ENCODE peak calls at places on chromosome 12, in nine cellular contexts. One of them, this sample, is unnamed.

GRCh38 chr12:96402061-96402460 is 1.8 kb upstream of the CDK17 start:
- DNase-seq in sigmoid colon: no peak
- DNase-seq in HepG2: no peak
- DNase-seq in K562: no peak
- DNase-seq in GM12878: no peak
- DNase-seq in stomach: no peak
- DNase-seq in H1: no peak
- DNase-seq in suprapubic skin: no peak
- DNase-seq in upper lobe of left lung: no peak
- DNase-seq in this sample: no peak

GRCh38 chr12:71731439-71732356 is 23.0 kb upstream of the RAB21 start:
- DNase-seq in sigmoid colon: no peak
- DNase-seq in HepG2: peak; percentile 79
- DNase-seq in K562: peak; percentile 63
- DNase-seq in GM12878: no peak
- DNase-seq in stomach: no peak
- DNase-seq in H1: peak; percentile 61
- DNase-seq in suprapubic skin: no peak
- DNase-seq in upper lobe of left lung: no peak
- DNase-seq in this sample: no peak

GRCh38 chr12:111927346-111927745 is 85.3 kb downstream of the MAPKAPK5 start:
- DNase-seq in sigmoid colon: no peak
- DNase-seq in HepG2: no peak
- DNase-seq in K562: no peak
- DNase-seq in GM12878: no peak
- DNase-seq in stomach: no peak
- DNase-seq in H1: no peak
- DNase-seq in suprapubic skin: no peak
- DNase-seq in upper lobe of left lung: no peak
- DNase-seq in this sample: no peak

GRCh38 chr12:88505696-88506095 is 74.6 kb downstream of the KITLG start:
- DNase-seq in sigmoid colon: no peak
- DNase-seq in HepG2: no peak
- DNase-seq in K562: no peak
- DNase-seq in GM12878: no peak
- DNase-seq in stomach: no peak
- DNase-seq in H1: no peak
- DNase-seq in suprapubic skin: no peak
- DNase-seq in upper lobe of left lung: no peak
- DNase-seq in this sample: no peak

GRCh38 chr12:28023156-28023887 is 50.8 kb upstream of the PTHLH start:
- DNase-seq in sigmoid colon: no peak
- DNase-seq in HepG2: peak; percentile 20
- DNase-seq in K562: peak; percentile 30
- DNase-seq in GM12878: no peak
- DNase-seq in stomach: no peak
- DNase-seq in H1: no peak
- DNase-seq in suprapubic skin: no peak
- DNase-seq in upper lobe of left lung: no peak
- DNase-seq in this sample: no peak

GRCh38 chr12:112096667-112097066 is 11.9 kb downstream of the NAA25 start:
- DNase-seq in sigmoid colon: no peak
- DNase-seq in HepG2: no peak
- DNase-seq in K562: peak; percentile 30
- DNase-seq in GM12878: no peak
- DNase-seq in stomach: no peak
- DNase-seq in H1: no peak
- DNase-seq in suprapubic skin: no peak
- DNase-seq in upper lobe of left lung: no peak
- DNase-seq in this sample: no peak

GRCh38 chr12:34244608-34245007 is 222.3 kb downstream of the ALG10 start:
- DNase-seq in sigmoid colon: no peak
- DNase-seq in HepG2: no peak
- DNase-seq in K562: no peak
- DNase-seq in GM12878: no peak
- DNase-seq in stomach: no peak
- DNase-seq in H1: no peak
- DNase-seq in suprapubic skin: no peak
- DNase-seq in upper lobe of left lung: no peak
- DNase-seq in this sample: no peak

GRCh38 chr12:29783773-29784666 is at the start of gene TMTC1:
- DNase-seq in sigmoid colon: peak; percentile 90
- DNase-seq in HepG2: no peak
- DNase-seq in K562: no peak
- DNase-seq in GM12878: no peak
- DNase-seq in stomach: peak; percentile 51
- DNase-seq in H1: peak; percentile 87
- DNase-seq in suprapubic skin: peak; percentile 85
- DNase-seq in upper lobe of left lung: peak; percentile 91
- DNase-seq in this sample: peak; percentile 45

GRCh38 chr12:30824311-30824710 is 69.6 kb upstream of the CAPRIN2 start:
- DNase-seq in sigmoid colon: no peak
- DNase-seq in HepG2: no peak
- DNase-seq in K562: no peak
- DNase-seq in GM12878: no peak
- DNase-seq in stomach: no peak
- DNase-seq in H1: no peak
- DNase-seq in suprapubic skin: peak; percentile 49
- DNase-seq in upper lobe of left lung: no peak
- DNase-seq in this sample: no peak

GRCh38 chr12:30823764-30824163 is 69.0 kb upstream of the CAPRIN2 start:
- DNase-seq in sigmoid colon: no peak
- DNase-seq in HepG2: no peak
- DNase-seq in K562: no peak
- DNase-seq in GM12878: no peak
- DNase-seq in stomach: no peak
- DNase-seq in H1: no peak
- DNase-seq in suprapubic skin: peak; percentile 61
- DNase-seq in upper lobe of left lung: no peak
- DNase-seq in this sample: no peak

GRCh38 chr12:30823140-30823669 is 68.5 kb upstream of the CAPRIN2 start:
- DNase-seq in sigmoid colon: no peak
- DNase-seq in HepG2: no peak
- DNase-seq in K562: no peak
- DNase-seq in GM12878: no peak
- DNase-seq in stomach: peak; percentile 28
- DNase-seq in H1: no peak
- DNase-seq in suprapubic skin: peak; percentile 83
- DNase-seq in upper lobe of left lung: peak; percentile 90
- DNase-seq in this sample: peak; percentile 34

GRCh38 chr12:30820406-30820946 is 65.7 kb upstream of the CAPRIN2 start:
- DNase-seq in sigmoid colon: no peak
- DNase-seq in HepG2: no peak
- DNase-seq in K562: no peak
- DNase-seq in GM12878: no peak
- DNase-seq in stomach: no peak
- DNase-seq in H1: no peak
- DNase-seq in suprapubic skin: no peak
- DNase-seq in upper lobe of left lung: no peak
- DNase-seq in this sample: no peak

DNA sequence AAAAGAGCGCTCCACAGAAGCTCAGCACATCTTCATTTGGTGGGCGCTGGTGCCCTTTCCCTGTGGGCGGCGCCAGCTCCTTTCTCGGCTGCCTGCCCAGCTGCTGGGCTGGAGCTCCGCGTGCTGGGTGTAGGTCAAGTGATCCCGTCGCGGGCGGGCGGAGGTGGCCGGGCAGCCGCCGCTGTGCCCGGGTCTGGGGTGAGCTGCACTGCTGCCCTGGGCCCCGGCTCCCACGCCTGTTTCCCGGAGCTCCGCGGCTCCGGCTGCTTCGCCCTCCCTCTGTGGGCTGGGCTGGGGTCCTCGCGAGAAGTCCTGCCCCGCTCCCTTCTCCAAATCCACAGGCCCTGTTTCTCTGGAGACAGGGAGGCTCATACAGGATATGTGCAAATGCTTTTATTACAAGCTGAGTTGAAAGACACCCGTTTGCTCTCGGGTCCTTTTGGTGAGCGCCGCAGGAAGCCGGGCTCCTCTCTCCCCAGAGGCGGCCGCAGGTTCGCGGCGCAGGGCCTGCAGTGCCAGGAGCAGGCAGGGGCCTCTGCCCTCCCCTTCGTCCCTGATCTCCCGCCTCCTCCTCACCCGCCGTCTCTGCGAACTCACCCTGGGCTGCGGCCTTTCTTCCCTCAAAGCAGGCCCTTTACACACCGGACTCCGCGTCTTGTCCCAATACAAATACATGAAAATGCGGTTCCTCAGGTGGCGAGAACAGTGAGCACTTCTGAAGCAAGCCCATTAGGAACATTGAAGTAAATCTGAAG is 67.8 kb upstream of the CAPRIN2 start:
- DNase-seq in sigmoid colon: peak; percentile 77
- DNase-seq in HepG2: no peak
- DNase-seq in K562: no peak
- DNase-seq in GM12878: no peak
- DNase-seq in stomach: peak; percentile 79
- DNase-seq in H1: peak; percentile 79
- DNase-seq in suprapubic skin: peak; percentile 84
- DNase-seq in upper lobe of left lung: peak; percentile 92
- DNase-seq in this sample: peak; percentile 61
- TF ChIP-seq POLR2A in sigmoid colon: no peak
- TF ChIP-seq POLR2A in HepG2: no peak
- TF ChIP-seq POLR2A in K562: no peak
- TF ChIP-seq POLR2A in GM12878: no peak
- TF ChIP-seq POLR2A in stomach: no peak
- TF ChIP-seq POLR2A in H1: no peak
- TF ChIP-seq POLR2A in suprapubic skin: no peak
- TF ChIP-seq POLR2A in upper lobe of left lung: no peak
- TF ChIP-seq POLR2A in this sample: no peak

GRCh38 chr12:54593135-54593534 is 4.7 kb upstream of the PPP1R1A start:
- DNase-seq in sigmoid colon: no peak
- DNase-seq in HepG2: no peak
- DNase-seq in K562: no peak
- DNase-seq in GM12878: no peak
- DNase-seq in stomach: no peak
- DNase-seq in H1: no peak
- DNase-seq in suprapubic skin: no peak
- DNase-seq in upper lobe of left lung: no peak
- DNase-seq in this sample: no peak

GRCh38 chr12:54593716-54594115 is 5.3 kb upstream of the PPP1R1A start:
- DNase-seq in sigmoid colon: no peak
- DNase-seq in HepG2: no peak
- DNase-seq in K562: no peak
- DNase-seq in GM12878: no peak
- DNase-seq in stomach: no peak
- DNase-seq in H1: no peak
- DNase-seq in suprapubic skin: no peak
- DNase-seq in upper lobe of left lung: no peak
- DNase-seq in this sample: no peak

GRCh38 chr12:54589964-54590363 is 1.5 kb upstream of the PPP1R1A start:
- DNase-seq in sigmoid colon: no peak
- DNase-seq in HepG2: no peak
- DNase-seq in K562: no peak
- DNase-seq in GM12878: no peak
- DNase-seq in stomach: no peak
- DNase-seq in H1: no peak
- DNase-seq in suprapubic skin: no peak
- DNase-seq in upper lobe of left lung: no peak
- DNase-seq in this sample: no peak

GRCh38 chr12:54591001-54591591 is 2.6 kb upstream of the PPP1R1A start:
- DNase-seq in sigmoid colon: peak; percentile 83
- DNase-seq in HepG2: no peak
- DNase-seq in K562: no peak
- DNase-seq in GM12878: no peak
- DNase-seq in stomach: no peak
- DNase-seq in H1: no peak
- DNase-seq in suprapubic skin: no peak
- DNase-seq in upper lobe of left lung: no peak
- DNase-seq in this sample: peak; percentile 9

DNA sequence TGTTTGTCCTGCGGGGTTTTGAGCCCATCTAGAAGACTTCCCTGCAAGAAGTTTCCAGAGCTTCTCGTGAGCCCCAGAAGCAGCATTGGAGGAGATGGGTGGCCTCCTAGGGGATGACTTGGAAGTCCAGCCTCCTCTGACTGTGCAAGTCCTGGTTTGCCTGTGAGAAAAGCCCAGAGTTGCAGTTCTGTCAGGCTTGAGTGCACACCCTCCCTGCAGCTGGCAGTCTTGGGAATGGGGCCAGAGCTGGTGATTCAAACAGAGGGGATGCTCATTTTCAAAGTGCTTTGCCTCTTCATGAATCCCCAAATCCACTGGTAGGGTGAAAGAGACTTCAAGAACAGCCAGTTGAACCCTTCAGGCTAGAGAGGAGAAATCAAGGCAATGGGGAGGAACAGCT is 3.9 kb upstream of the PPP1R1A start:
- DNase-seq in sigmoid colon: no peak
- DNase-seq in HepG2: no peak
- DNase-seq in K562: no peak
- DNase-seq in GM12878: no peak
- DNase-seq in stomach: no peak
- DNase-seq in H1: no peak
- DNase-seq in suprapubic skin: no peak
- DNase-seq in upper lobe of left lung: no peak
- DNase-seq in this sample: no peak
- TF ChIP-seq EP300 in sigmoid colon: no peak
- TF ChIP-seq EP300 in HepG2: no peak
- TF ChIP-seq EP300 in K562: no peak
- TF ChIP-seq EP300 in GM12878: no peak
- TF ChIP-seq EP300 in stomach: no peak
- TF ChIP-seq EP300 in H1: no peak
- TF ChIP-seq EP300 in suprapubic skin: no peak
- TF ChIP-seq EP300 in upper lobe of left lung: no peak
- TF ChIP-seq EP300 in this sample: no peak

GRCh38 chr12:76274699-76275098 is 73.5 kb downstream of the BBS10 start:
- DNase-seq in sigmoid colon: no peak
- DNase-seq in HepG2: no peak
- DNase-seq in K562: peak; percentile 12
- DNase-seq in GM12878: no peak
- DNase-seq in stomach: no peak
- DNase-seq in H1: no peak
- DNase-seq in suprapubic skin: no peak
- DNase-seq in upper lobe of left lung: no peak
- DNase-seq in this sample: no peak

GRCh38 chr12:76270657-76271358 is 77.4 kb downstream of the BBS10 start:
- DNase-seq in sigmoid colon: no peak
- DNase-seq in HepG2: no peak
- DNase-seq in K562: no peak
- DNase-seq in GM12878: no peak
- DNase-seq in stomach: no peak
- DNase-seq in H1: no peak
- DNase-seq in suprapubic skin: no peak
- DNase-seq in upper lobe of left lung: no peak
- DNase-seq in this sample: no peak

GRCh38 chr12:76275511-76276093 is 72.6 kb downstream of the BBS10 start:
- DNase-seq in sigmoid colon: no peak
- DNase-seq in HepG2: no peak
- DNase-seq in K562: no peak
- DNase-seq in GM12878: no peak
- DNase-seq in stomach: no peak
- DNase-seq in H1: no peak
- DNase-seq in suprapubic skin: no peak
- DNase-seq in upper lobe of left lung: no peak
- DNase-seq in this sample: no peak

GRCh38 chr12:76268267-76268666 is 79.9 kb downstream of the BBS10 start:
- DNase-seq in sigmoid colon: no peak
- DNase-seq in HepG2: no peak
- DNase-seq in K562: no peak
- DNase-seq in GM12878: no peak
- DNase-seq in stomach: no peak
- DNase-seq in H1: no peak
- DNase-seq in suprapubic skin: no peak
- DNase-seq in upper lobe of left lung: no peak
- DNase-seq in this sample: no peak

DNA sequence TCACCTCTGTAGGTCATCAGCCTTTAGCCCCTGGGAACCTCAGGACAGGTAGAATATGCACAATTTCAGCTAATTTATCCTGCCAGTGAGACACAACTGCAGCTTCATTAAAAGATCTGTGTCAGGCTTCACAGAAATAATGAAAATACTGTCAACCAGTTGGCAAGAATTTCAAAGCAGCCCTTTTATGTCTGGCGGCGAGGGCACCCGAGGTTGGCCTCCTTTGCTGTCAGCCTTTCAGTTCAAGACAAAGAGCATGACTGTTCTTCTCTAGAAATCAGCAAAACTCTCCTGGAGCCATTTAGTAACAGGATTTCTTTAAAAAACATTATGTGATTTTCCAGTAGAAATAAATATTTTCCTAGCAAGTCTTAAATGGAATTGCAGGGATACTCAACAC is 75.9 kb downstream of the BBS10 start:
- DNase-seq in sigmoid colon: no peak
- DNase-seq in HepG2: peak; percentile 3
- DNase-seq in K562: no peak
- DNase-seq in GM12878: no peak
- DNase-seq in stomach: no peak
- DNase-seq in H1: no peak
- DNase-seq in suprapubic skin: no peak
- DNase-seq in upper lobe of left lung: no peak
- DNase-seq in this sample: no peak
- TF ChIP-seq POLR2AphosphoS5 in sigmoid colon: no peak
- TF ChIP-seq POLR2AphosphoS5 in HepG2: no peak
- TF ChIP-seq POLR2AphosphoS5 in K562: no peak
- TF ChIP-seq POLR2AphosphoS5 in GM12878: no peak
- TF ChIP-seq POLR2AphosphoS5 in stomach: no peak
- TF ChIP-seq POLR2AphosphoS5 in H1: no peak
- TF ChIP-seq POLR2AphosphoS5 in suprapubic skin: no peak
- TF ChIP-seq POLR2AphosphoS5 in upper lobe of left lung: no peak
- TF ChIP-seq POLR2AphosphoS5 in this sample: no peak

GRCh38 chr12:132955933-132956725 is at the start of gene ZNF605:
- DNase-seq in sigmoid colon: peak; percentile 93
- DNase-seq in HepG2: peak; percentile 79
- DNase-seq in K562: peak; percentile 62
- DNase-seq in GM12878: peak; percentile 37
- DNase-seq in stomach: peak; percentile 87
- DNase-seq in H1: peak; percentile 93
- DNase-seq in suprapubic skin: peak; percentile 92
- DNase-seq in upper lobe of left lung: peak; percentile 96
- DNase-seq in this sample: peak; percentile 87
- TF ChIP-seq POLR2A in sigmoid colon: no peak
- TF ChIP-seq POLR2A in HepG2: no peak
- TF ChIP-seq POLR2A in K562: no peak
- TF ChIP-seq POLR2A in GM12878: peak; percentile 75
- TF ChIP-seq POLR2A in stomach: no peak
- TF ChIP-seq POLR2A in H1: no peak
- TF ChIP-seq POLR2A in suprapubic skin: no peak
- TF ChIP-seq POLR2A in upper lobe of left lung: no peak
- TF ChIP-seq POLR2A in this sample: no peak

This sample was measured in transverse colon.